ENCODE peak calls at places on chromosomes 4 and X, in four cellular contexts. M, J, S and V are unnamed samples.

GRCh38 chr4:86359944-86360478 is at the start of gene MAPK10:
- DNase-seq in M (no peak), J (no peak), S (peak), V (peak)

GRCh38 chrX:27597506-27597905 is 7.4 kb downstream of the DCAF8L2 start:
- DNase-seq in M (no peak), J (no peak), S (no peak), V (no peak)

GRCh38 chr4:155403886-155404285 is 27.1 kb upstream of the MAP9 start:
- DNase-seq in M (no peak), J (no peak), S (peak), V (no peak)

GRCh38 chr4:139910106-139910505 is 243.9 kb downstream of the MAML3 start:
- DNase-seq in M (no peak), J (no peak), S (no peak), V (no peak)

GRCh38 chrX:100411802-100412333 is 1.8 kb upstream of the PCDH19 start:
- DNase-seq in M (no peak), J (no peak), S (no peak), V (no peak)

GRCh38 chrX:20263474-20263873 is 3.2 kb downstream of the RPS6KA3 start:
- DNase-seq in M (peak), J (no peak), S (peak), V (peak)

GRCh38 chr4:181061787-181062186 is 1181.4 kb upstream of the TENM3 start:
- DNase-seq in M (no peak), J (no peak), S (no peak), V (no peak)

GRCh38 chr4:52712991-52713275 is 38.3 kb downstream of the ERVMER34-1 start:
- DNase-seq in M (no peak), J (no peak), S (no peak), V (no peak)

GRCh38 chrX:43655961-43656494 is at the start of gene MAOA:
- DNase-seq in M (peak), J (no peak), S (peak), V (peak)

GRCh38 chrX:13285229-13285628 is 34.6 kb downstream of the ATXN3L start:
- DNase-seq in M (no peak), J (no peak), S (no peak), V (no peak)